ENCODE peak calls at places on chromosomes 16 and 17, in ten cellular contexts. One of them, this sample, is unnamed.

GRCh38 chr17:48835971-48836370 is 5.1 kb downstream of the CALCOCO2 start:
- DNase-seq in H9: no peak
- DNase-seq in transverse colon: no peak
- DNase-seq in suprapubic skin: no peak
- DNase-seq in WTC11: no peak
- DNase-seq in tibial artery: no peak
- DNase-seq in mucosa of descending colon: no peak
- DNase-seq in neural crest cell: no peak
- DNase-seq in CD4-positive, alpha-beta T cell: no peak
- DNase-seq in astrocyte: no peak
- DNase-seq in this sample: no peak

GRCh38 chr16:26530584-26531289 is 536.0 kb upstream of the C16orf82 start:
- DNase-seq in H9: no peak
- DNase-seq in transverse colon: no peak
- DNase-seq in suprapubic skin: no peak
- DNase-seq in WTC11: no peak
- DNase-seq in tibial artery: no peak
- DNase-seq in mucosa of descending colon: no peak
- DNase-seq in neural crest cell: no peak
- DNase-seq in CD4-positive, alpha-beta T cell: no peak
- DNase-seq in astrocyte: no peak
- DNase-seq in this sample: no peak

GRCh38 chr17:8333281-8333680 is 6.4 kb upstream of the ODF4 start:
- DNase-seq in H9: no peak
- DNase-seq in transverse colon: no peak
- DNase-seq in suprapubic skin: no peak
- DNase-seq in WTC11: no peak
- DNase-seq in tibial artery: no peak
- DNase-seq in mucosa of descending colon: no peak
- DNase-seq in neural crest cell: no peak
- DNase-seq in CD4-positive, alpha-beta T cell: no peak
- DNase-seq in astrocyte: no peak
- DNase-seq in this sample: no peak

GRCh38 chr16:19601083-19601976 is 45.8 kb downstream of the VPS35L start:
- DNase-seq in H9: no peak
- DNase-seq in transverse colon: peak
- DNase-seq in suprapubic skin: no peak
- DNase-seq in WTC11: no peak
- DNase-seq in tibial artery: no peak
- DNase-seq in mucosa of descending colon: no peak
- DNase-seq in neural crest cell: peak
- DNase-seq in CD4-positive, alpha-beta T cell: peak
- DNase-seq in astrocyte: no peak
- DNase-seq in this sample: no peak

GRCh38 chr17:41538565-41538991 is 10.5 kb upstream of the KRT19 start:
- DNase-seq in H9: no peak
- DNase-seq in transverse colon: no peak
- DNase-seq in suprapubic skin: no peak
- DNase-seq in WTC11: no peak
- DNase-seq in tibial artery: no peak
- DNase-seq in mucosa of descending colon: no peak
- DNase-seq in neural crest cell: no peak
- DNase-seq in CD4-positive, alpha-beta T cell: no peak
- DNase-seq in astrocyte: no peak
- DNase-seq in this sample: peak

GRCh38 chr17:81150379-81151038 is 14.8 kb upstream of the PVALEF start:
- DNase-seq in H9: no peak
- DNase-seq in transverse colon: peak
- DNase-seq in suprapubic skin: no peak
- DNase-seq in WTC11: no peak
- DNase-seq in tibial artery: no peak
- DNase-seq in mucosa of descending colon: no peak
- DNase-seq in neural crest cell: no peak
- DNase-seq in CD4-positive, alpha-beta T cell: no peak
- DNase-seq in astrocyte: no peak
- DNase-seq in this sample: no peak

GRCh38 chr17:45783593-45784292 is 377 bp upstream of the CRHR1 start:
- DNase-seq in H9: peak
- DNase-seq in transverse colon: no peak
- DNase-seq in suprapubic skin: no peak
- DNase-seq in WTC11: peak
- DNase-seq in tibial artery: no peak
- DNase-seq in mucosa of descending colon: no peak
- DNase-seq in neural crest cell: peak
- DNase-seq in CD4-positive, alpha-beta T cell: no peak
- DNase-seq in astrocyte: no peak
- DNase-seq in this sample: no peak

GRCh38 chr17:28446716-28447395 is 26.6 kb upstream of the SLC13A2 start:
- DNase-seq in H9: no peak
- DNase-seq in transverse colon: no peak
- DNase-seq in suprapubic skin: no peak
- DNase-seq in WTC11: no peak
- DNase-seq in tibial artery: no peak
- DNase-seq in mucosa of descending colon: no peak
- DNase-seq in neural crest cell: no peak
- DNase-seq in CD4-positive, alpha-beta T cell: no peak
- DNase-seq in astrocyte: no peak
- DNase-seq in this sample: no peak

GRCh38 chr17:77772461-77772897 is 186.0 kb upstream of the TNRC6C start:
- DNase-seq in H9: peak
- DNase-seq in transverse colon: peak
- DNase-seq in suprapubic skin: no peak
- DNase-seq in WTC11: peak
- DNase-seq in tibial artery: peak
- DNase-seq in mucosa of descending colon: peak
- DNase-seq in neural crest cell: peak
- DNase-seq in CD4-positive, alpha-beta T cell: peak
- DNase-seq in astrocyte: peak
- DNase-seq in this sample: no peak

GRCh38 chr17:46194393-46195216 is 1.4 kb upstream of the KANSL1 start:
- DNase-seq in H9: no peak
- DNase-seq in transverse colon: no peak
- DNase-seq in suprapubic skin: no peak
- DNase-seq in WTC11: no peak
- DNase-seq in tibial artery: no peak
- DNase-seq in mucosa of descending colon: no peak
- DNase-seq in neural crest cell: no peak
- DNase-seq in CD4-positive, alpha-beta T cell: peak
- DNase-seq in astrocyte: no peak
- DNase-seq in this sample: no peak

GRCh38 chr16:29868396-29868795 is 5.4 kb upstream of the CDIPT start:
- DNase-seq in H9: no peak
- DNase-seq in transverse colon: no peak
- DNase-seq in suprapubic skin: no peak
- DNase-seq in WTC11: no peak
- DNase-seq in tibial artery: no peak
- DNase-seq in mucosa of descending colon: no peak
- DNase-seq in neural crest cell: no peak
- DNase-seq in CD4-positive, alpha-beta T cell: no peak
- DNase-seq in astrocyte: no peak
- DNase-seq in this sample: peak

GRCh38 chr17:79633154-79633553 is 22.3 kb upstream of the RBFOX3 start:
- DNase-seq in H9: peak
- DNase-seq in transverse colon: peak
- DNase-seq in suprapubic skin: peak
- DNase-seq in WTC11: peak
- DNase-seq in tibial artery: peak
- DNase-seq in mucosa of descending colon: peak
- DNase-seq in neural crest cell: no peak
- DNase-seq in CD4-positive, alpha-beta T cell: no peak
- DNase-seq in astrocyte: no peak
- DNase-seq in this sample: peak

GRCh38 chr17:73541111-73541510 is 103.1 kb downstream of the SDK2 start:
- DNase-seq in H9: no peak
- DNase-seq in transverse colon: no peak
- DNase-seq in suprapubic skin: no peak
- DNase-seq in WTC11: no peak
- DNase-seq in tibial artery: no peak
- DNase-seq in mucosa of descending colon: no peak
- DNase-seq in neural crest cell: no peak
- DNase-seq in CD4-positive, alpha-beta T cell: no peak
- DNase-seq in astrocyte: no peak
- DNase-seq in this sample: no peak

GRCh38 chr17:7133424-7133823 is 18.8 kb upstream of the ASGR2 start:
- DNase-seq in H9: peak
- DNase-seq in transverse colon: peak
- DNase-seq in suprapubic skin: no peak
- DNase-seq in WTC11: peak
- DNase-seq in tibial artery: no peak
- DNase-seq in mucosa of descending colon: no peak
- DNase-seq in neural crest cell: peak
- DNase-seq in CD4-positive, alpha-beta T cell: peak
- DNase-seq in astrocyte: no peak
- DNase-seq in this sample: no peak
- TF ChIP-seq CTCF in H9: peak
- TF ChIP-seq CTCF in transverse colon: no peak
- TF ChIP-seq CTCF in suprapubic skin: no peak
- TF ChIP-seq CTCF in WTC11: no peak
- TF ChIP-seq CTCF in tibial artery: no peak
- TF ChIP-seq CTCF in mucosa of descending colon: no peak
- TF ChIP-seq CTCF in neural crest cell: peak
- TF ChIP-seq CTCF in CD4-positive, alpha-beta T cell: no peak
- TF ChIP-seq CTCF in astrocyte: peak
- TF ChIP-seq CTCF in this sample: peak

DNA sequence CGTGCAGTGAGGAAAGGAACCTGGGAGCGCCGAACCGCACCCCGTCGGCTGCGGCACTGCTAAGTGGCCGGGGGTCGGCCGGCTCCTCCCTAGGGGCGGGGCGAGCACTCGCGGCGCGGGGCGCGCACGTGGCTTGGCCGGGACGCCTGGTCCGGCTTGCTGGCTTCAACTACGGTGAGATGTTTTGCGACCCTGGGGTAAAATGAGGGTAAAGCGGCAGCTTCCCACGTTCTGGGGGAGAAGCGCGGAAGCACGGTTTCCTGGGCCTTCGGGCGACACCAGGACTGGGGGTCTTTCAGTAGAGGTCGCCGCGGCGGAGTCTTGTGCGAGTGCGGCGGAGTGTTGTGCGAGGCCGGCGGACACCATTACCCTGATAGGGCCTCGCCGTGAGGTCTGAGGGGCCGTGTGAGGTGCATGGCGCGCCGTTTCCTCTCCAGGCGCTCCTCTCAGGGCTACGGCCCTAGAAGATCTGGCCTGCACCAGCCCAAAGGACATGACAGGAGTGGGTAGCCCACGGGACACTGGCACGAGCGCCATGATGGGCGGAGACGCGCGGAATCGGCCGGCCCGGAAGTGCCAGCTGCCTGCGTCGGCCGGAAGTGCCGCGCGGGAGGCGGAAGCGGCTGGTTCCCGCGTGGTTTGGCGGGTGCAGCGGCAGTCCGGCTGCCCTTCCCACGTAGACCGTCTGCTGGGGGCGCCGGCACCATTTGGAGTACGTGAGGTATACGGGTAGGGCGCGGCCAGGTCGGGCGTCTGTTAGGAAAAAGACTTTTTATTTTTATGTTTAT is at the start of gene PIGW:
- DNase-seq in H9: peak
- DNase-seq in transverse colon: peak
- DNase-seq in suprapubic skin: peak
- DNase-seq in WTC11: peak
- DNase-seq in tibial artery: peak
- DNase-seq in mucosa of descending colon: peak
- DNase-seq in neural crest cell: peak
- DNase-seq in CD4-positive, alpha-beta T cell: peak
- DNase-seq in astrocyte: peak
- DNase-seq in this sample: no peak
- TF ChIP-seq CTCF in H9: no peak
- TF ChIP-seq CTCF in transverse colon: no peak
- TF ChIP-seq CTCF in suprapubic skin: no peak
- TF ChIP-seq CTCF in WTC11: no peak
- TF ChIP-seq CTCF in tibial artery: peak
- TF ChIP-seq CTCF in mucosa of descending colon: peak
- TF ChIP-seq CTCF in neural crest cell: peak
- TF ChIP-seq CTCF in CD4-positive, alpha-beta T cell: no peak
- TF ChIP-seq CTCF in astrocyte: no peak
- TF ChIP-seq CTCF in this sample: peak

DNA sequence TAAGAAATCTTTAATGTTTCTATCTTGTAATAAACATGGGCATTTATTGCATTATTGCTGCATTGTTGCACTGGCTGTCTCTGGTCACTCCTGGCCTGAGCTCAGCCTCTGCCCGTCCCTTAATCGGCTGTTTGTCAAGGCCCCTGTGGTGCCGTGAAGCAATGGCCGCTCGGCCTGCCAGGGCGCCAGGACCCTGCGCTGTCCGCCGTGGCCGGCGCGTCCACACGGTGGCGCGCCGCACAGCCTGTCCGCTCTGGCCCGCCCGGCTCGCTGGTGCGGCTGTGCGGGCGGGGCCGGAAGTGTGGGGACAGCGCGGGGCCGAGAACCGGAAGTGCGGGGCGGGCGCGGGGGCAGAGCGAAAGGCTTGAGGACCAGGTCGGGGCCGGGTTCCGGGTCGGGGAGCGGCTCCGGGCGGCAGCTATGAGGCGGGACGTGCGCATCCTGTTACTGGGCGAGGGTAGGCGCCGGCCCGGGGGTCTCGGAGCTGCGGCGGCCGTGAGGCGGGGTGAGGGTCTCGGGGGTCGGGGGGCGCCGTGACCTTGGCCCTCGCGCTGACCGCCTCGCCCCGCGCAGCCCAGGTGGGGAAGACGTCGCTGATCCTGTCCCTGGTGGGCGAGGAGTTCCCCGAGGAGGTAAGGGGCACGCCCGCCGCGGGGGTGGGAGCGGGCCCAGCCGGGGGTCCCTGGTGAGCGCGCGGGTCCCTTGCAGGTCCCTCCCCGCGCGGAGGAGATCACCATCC is at the start of gene RHOT2:
- DNase-seq in H9: peak
- DNase-seq in transverse colon: peak
- DNase-seq in suprapubic skin: peak
- DNase-seq in WTC11: peak
- DNase-seq in tibial artery: peak
- DNase-seq in mucosa of descending colon: peak
- DNase-seq in neural crest cell: peak
- DNase-seq in CD4-positive, alpha-beta T cell: peak
- DNase-seq in astrocyte: peak
- DNase-seq in this sample: no peak
- TF ChIP-seq CTCF in H9: peak
- TF ChIP-seq CTCF in transverse colon: peak
- TF ChIP-seq CTCF in suprapubic skin: peak
- TF ChIP-seq CTCF in WTC11: peak
- TF ChIP-seq CTCF in tibial artery: peak
- TF ChIP-seq CTCF in mucosa of descending colon: peak
- TF ChIP-seq CTCF in neural crest cell: peak
- TF ChIP-seq CTCF in CD4-positive, alpha-beta T cell: peak
- TF ChIP-seq CTCF in astrocyte: peak
- TF ChIP-seq CTCF in this sample: peak

GRCh38 chr17:57906910-57907309 is 48.3 kb downstream of the CUEDC1 start:
- DNase-seq in H9: peak
- DNase-seq in transverse colon: no peak
- DNase-seq in suprapubic skin: no peak
- DNase-seq in WTC11: peak
- DNase-seq in tibial artery: no peak
- DNase-seq in mucosa of descending colon: no peak
- DNase-seq in neural crest cell: peak
- DNase-seq in CD4-positive, alpha-beta T cell: no peak
- DNase-seq in astrocyte: no peak
- DNase-seq in this sample: no peak
- TF ChIP-seq CTCF in H9: peak
- TF ChIP-seq CTCF in transverse colon: no peak
- TF ChIP-seq CTCF in suprapubic skin: no peak
- TF ChIP-seq CTCF in WTC11: no peak
- TF ChIP-seq CTCF in tibial artery: no peak
- TF ChIP-seq CTCF in mucosa of descending colon: no peak
- TF ChIP-seq CTCF in neural crest cell: no peak
- TF ChIP-seq CTCF in CD4-positive, alpha-beta T cell: no peak
- TF ChIP-seq CTCF in astrocyte: peak
- TF ChIP-seq CTCF in this sample: peak

This sample was measured in chondrocyte.